ENCODE peak calls at places on chromosomes 7 and 10, in eight cellular contexts. I is SK-N-SH, J is neural progenitor cell, W is hepatocyte, F is GM23338, C is OCI-LY7, M is GM23248, G is MM.1S. R is an unnamed sample.

GRCh38 chr10:125149278-125150047 is 10.9 kb downstream of the CTBP2 start:
- DNase-seq in I (no peak), J (no peak), W (peak; percentile 79), F (peak; percentile 67), C (no peak), M (peak; percentile 90), G (no peak), R (peak; percentile 45)

GRCh38 chr7:68613897-68614296 is 984.4 kb upstream of the AUTS2 start:
- DNase-seq in I (no peak), J (no peak), W (no peak), F (no peak), C (no peak), M (no peak), G (no peak), R (no peak)

GRCh38 chr7:95608344-95609173 is 12.2 kb upstream of the PDK4 start:
- DNase-seq in I (peak; percentile 28), J (peak; percentile 3), W (peak; percentile 95), F (peak; percentile 74), C (peak; percentile 50), M (peak; percentile 96), G (peak; percentile 88), R (peak; percentile 94)

GRCh38 chr7:143038635-143039034 is 11.7 kb upstream of the OR9A2 start:
- DNase-seq in I (no peak), J (no peak), W (no peak), F (no peak), C (no peak), M (no peak), G (no peak), R (no peak)

GRCh38 chr7:110186334-110186733 is 904.6 kb upstream of the LRRN3 start:
- DNase-seq in I (no peak), J (no peak), W (peak; percentile 32), F (no peak), C (no peak), M (no peak), G (no peak), R (peak; percentile 73)

GRCh38 chr10:88995156-88995876 is 4.7 kb downstream of the FAS start:
- DNase-seq in I (no peak), J (no peak), W (no peak), F (no peak), C (no peak), M (no peak), G (no peak), R (no peak)

GRCh38 chr10:1645896-1646295 is 91.4 kb downstream of the ADARB2 start:
- DNase-seq in I (no peak), J (no peak), W (no peak), F (no peak), C (no peak), M (no peak), G (no peak), R (no peak)

GRCh38 chr7:40604601-40605438 is 470.0 kb downstream of the SUGCT start:
- DNase-seq in I (peak; percentile 61), J (peak; percentile 84), W (peak; percentile 71), F (peak; percentile 85), C (peak; percentile 41), M (peak; percentile 19), G (no peak), R (no peak)

GRCh38 chr7:150378115-150378852 is 846 bp upstream of the ZNF775 start:
- DNase-seq in I (peak; percentile 75), J (peak; percentile 94), W (peak; percentile 84), F (peak; percentile 97), C (peak; percentile 65), M (peak; percentile 70), G (peak; percentile 91), R (peak; percentile 54)

GRCh38 chr10:132353456-132354355 is 21.7 kb downstream of the LRRC27 start:
- DNase-seq in I (no peak), J (no peak), W (no peak), F (no peak), C (no peak), M (no peak), G (no peak), R (no peak)

GRCh38 chr7:150942591-150943452 is 35.3 kb downstream of the KCNH2 start:
- DNase-seq in I (no peak), J (no peak), W (peak; percentile 6), F (no peak), C (no peak), M (no peak), G (no peak), R (no peak)

GRCh38 chr7:152602962-152603361 is 73.0 kb downstream of the XRCC2 start:
- DNase-seq in I (no peak), J (no peak), W (no peak), F (no peak), C (no peak), M (no peak), G (no peak), R (no peak)

GRCh38 chr10:114370993-114371392 is 33.3 kb downstream of the AFAP1L2 start:
- DNase-seq in I (no peak), J (no peak), W (no peak), F (no peak), C (no peak), M (no peak), G (no peak), R (no peak)

GRCh38 chr10:106957825-106958581 is 206.5 kb downstream of the SORCS1 start:
- DNase-seq in I (no peak), J (peak; percentile 12), W (no peak), F (peak; percentile 16), C (no peak), M (no peak), G (no peak), R (no peak)

GRCh38 chr10:51862149-51862548 is 162.8 kb upstream of the CSTF2T start:
- DNase-seq in I (no peak), J (no peak), W (no peak), F (no peak), C (no peak), M (no peak), G (no peak), R (no peak)

GRCh38 chr10:131660427-131660826 is 240.4 kb upstream of the PPP2R2D start:
- DNase-seq in I (no peak), J (no peak), W (no peak), F (no peak), C (no peak), M (no peak), G (no peak), R (no peak)

GRCh38 chr10:6716521-6716920 is 136.4 kb upstream of the PRKCQ start:
- DNase-seq in I (no peak), J (no peak), W (no peak), F (no peak), C (no peak), M (peak; percentile 78), G (no peak), R (no peak)

DNA sequence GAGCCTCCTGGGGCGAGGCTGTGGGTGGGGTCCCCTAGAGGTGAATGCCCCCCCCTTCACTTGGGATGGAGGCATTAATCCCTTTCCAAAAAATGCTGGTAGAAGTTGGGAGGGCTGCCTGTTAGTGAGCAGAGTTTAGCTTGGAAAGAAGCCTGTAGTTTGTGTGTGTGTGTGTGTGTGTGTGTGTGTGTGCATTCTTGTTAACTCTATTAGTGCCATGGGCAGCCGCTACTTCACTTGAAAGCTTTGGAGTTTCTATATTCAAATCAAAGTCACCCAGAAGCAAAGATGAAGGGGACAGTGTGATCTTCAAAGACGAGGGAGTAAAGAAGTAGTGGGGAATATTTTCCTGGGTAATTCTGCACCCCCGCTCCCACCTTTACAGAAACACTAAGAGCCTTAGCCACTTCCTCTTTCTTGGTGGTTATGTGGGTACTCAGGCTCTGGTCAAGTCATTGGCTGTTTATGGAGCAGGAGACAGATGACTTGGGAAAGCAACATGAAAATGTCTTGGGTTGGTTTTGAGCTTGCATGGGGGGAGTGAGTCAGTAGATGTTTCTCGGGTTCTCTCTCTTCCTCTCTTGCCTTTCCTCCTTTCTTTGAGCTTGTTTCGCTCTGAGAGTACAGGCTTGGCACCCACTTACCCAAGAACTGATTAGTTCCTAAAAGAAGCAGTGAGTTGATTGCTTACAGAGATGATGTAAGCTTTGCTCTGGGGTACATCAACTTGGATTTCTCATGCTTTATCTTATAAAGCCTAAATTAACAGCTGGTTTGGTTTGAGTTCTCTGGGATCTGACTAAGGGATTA is 35.9 kb downstream of the TCF7L2 start:
- DNase-seq in I (no peak), J (no peak), W (no peak), F (no peak), C (peak; percentile 2), M (peak; percentile 78), G (no peak), R (no peak)
- H3K4me1 ChIP-seq in I (peaks cover 33% of the 10 kb centered on the region), J (peaks cover 43% of the 10 kb centered on the region), W (peaks cover 52% of the 10 kb centered on the region), F (peaks cover 94% of the 10 kb centered on the region), C (peaks cover 26% of the 10 kb centered on the region), M (peaks cover 33% of the 10 kb centered on the region), G (peaks cover 4% of the 10 kb centered on the region), R (no peaks in the 10 kb centered on the region)

DNA sequence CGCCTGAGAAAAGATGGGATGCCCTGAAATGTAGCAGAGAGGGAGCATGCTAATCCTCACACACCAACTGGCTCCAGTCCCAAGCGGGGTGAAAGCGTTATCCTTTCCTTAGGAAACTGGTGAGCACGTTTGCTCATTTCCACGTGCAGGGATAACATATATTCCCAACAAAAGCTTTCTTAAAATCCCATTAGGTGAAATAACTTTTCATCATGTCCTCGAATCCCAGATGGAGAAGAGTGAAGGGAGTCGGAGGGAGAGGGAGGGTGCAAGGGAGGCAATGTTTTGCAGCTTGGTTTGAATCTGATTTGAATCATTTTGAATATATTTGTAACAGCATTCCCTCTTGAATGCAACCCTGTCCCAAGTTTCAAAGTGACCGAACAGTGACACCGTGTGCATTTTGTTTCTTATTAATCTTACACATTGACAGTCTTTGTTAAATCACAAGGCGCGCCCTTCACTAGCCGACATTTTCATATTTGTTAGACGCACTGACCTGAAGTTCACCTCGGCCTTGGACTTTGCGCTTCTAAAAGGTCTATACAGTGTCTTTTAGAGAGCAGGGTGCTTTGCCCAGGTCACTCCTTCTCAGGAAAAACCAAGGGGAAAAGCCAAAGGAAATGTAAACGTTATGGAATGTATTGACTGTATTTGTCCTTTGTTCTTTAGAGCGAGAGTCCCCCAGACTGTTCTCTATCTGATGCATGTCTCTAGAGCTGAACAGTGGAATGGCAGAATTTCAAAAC is 3.0 kb upstream of the HOXA4 start:
- DNase-seq in I (no peak), J (no peak), W (no peak), F (no peak), C (no peak), M (no peak), G (no peak), R (no peak)
- TF ChIP-seq EZH2phosphoT487 in I (no peak), J (peak; percentile 82), W (no peak), F (no peak), C (no peak), M (no peak), G (no peak), R (no peak)

GRCh38 chr7:140484479-140484878 is 5.2 kb upstream of the MKRN1 start:
- DNase-seq in I (no peak), J (no peak), W (no peak), F (no peak), C (no peak), M (no peak), G (no peak), R (no peak)
- H3K4me2 ChIP-seq in I (no peak overlapping the region), J (no peak overlapping the region), W (no peak overlapping the region), F (peak overlapping the region; percentile 45), C (no peak overlapping the region), M (no peak overlapping the region), G (no peak overlapping the region), R (no peak overlapping the region)

DNA sequence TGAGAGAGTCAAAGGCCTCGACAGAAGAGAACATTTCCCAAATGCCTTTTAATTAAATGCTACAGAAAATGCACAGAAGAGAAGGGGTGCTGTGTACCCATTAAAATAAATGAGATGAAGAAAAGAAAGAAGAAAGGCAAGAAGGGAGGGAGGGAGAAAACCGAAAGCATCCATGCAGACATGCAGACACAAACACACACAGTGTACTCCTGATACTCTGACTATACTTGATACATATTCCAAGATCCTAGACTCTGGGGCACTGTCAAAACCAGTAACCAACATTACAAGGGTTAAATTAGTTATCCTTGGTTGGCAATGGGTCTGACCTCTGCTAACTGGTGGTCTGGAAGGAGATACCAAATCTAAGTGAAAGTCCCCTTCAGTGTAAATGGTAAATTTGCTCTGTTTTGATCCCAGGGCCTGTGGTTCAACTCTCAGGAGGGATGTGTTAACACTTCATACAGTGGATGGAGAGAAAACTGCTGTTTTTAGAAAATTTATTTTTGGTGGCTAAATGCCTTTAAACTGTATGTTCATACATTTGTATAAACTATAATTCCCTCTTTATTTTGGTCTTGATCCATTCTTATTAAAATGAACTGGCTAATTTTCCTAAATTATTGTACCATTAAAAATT is 241.3 kb downstream of the GLI3 start:
- DNase-seq in I (no peak), J (no peak), W (no peak), F (no peak), C (no peak), M (no peak), G (no peak), R (no peak)
- H3K4me1 ChIP-seq in I (no peaks in the 10 kb centered on the region), J (no peaks in the 10 kb centered on the region), W (no peaks in the 10 kb centered on the region), F (no peaks in the 10 kb centered on the region), C (peaks cover 52% of the 10 kb centered on the region), M (peaks cover 62% of the 10 kb centered on the region), G (peaks cover 8% of the 10 kb centered on the region), R (peaks cover 80% of the 10 kb centered on the region)